ENCODE peak calls at places on chromosome 22, in five cellular contexts. G, H, W, R and J are unnamed samples.

GRCh38 chr22:28977481-28977971 is 84.1 kb downstream of the C22orf31 start:
- DNase-seq in W (no peak), R (peak; percentile 14), H (no peak), G (peak; percentile 30), J (peak; percentile 33)

GRCh38 chr22:24144056-24144455 is 37.2 kb upstream of the SUSD2 start:
- DNase-seq in W (peak; percentile 36), R (no peak), H (no peak), G (no peak), J (no peak)

GRCh38 chr22:29797351-29797750 is 30.2 kb downstream of the UQCR10 start:
- DNase-seq in H (no peak), R (no peak), G (no peak), W (no peak), J (no peak)

GRCh38 chr22:45007946-45008852 is 1.6 kb downstream of the PHF21B start:
- DNase-seq in W (peak; percentile 25), R (no peak), H (peak; percentile 82), G (peak; percentile 12), J (peak; percentile 61)

GRCh38 chr22:46047841-46048595 is 71.1 kb upstream of the WNT7B start:
- DNase-seq in G (no peak), H (no peak), R (no peak), W (no peak), J (no peak)

GRCh38 chr22:42937164-42937854 is 77.6 kb downstream of the PACSIN2 start:
- DNase-seq in H (no peak), R (peak; percentile 68), G (peak; percentile 72), W (peak; percentile 79), J (no peak)

GRCh38 chr22:44037519-44038370 is 13.6 kb downstream of the PARVB start:
- DNase-seq in H (no peak), R (peak; percentile 55), G (peak; percentile 94), W (peak; percentile 58), J (peak; percentile 70)

GRCh38 chr22:31272522-31273446 is 19.5 kb downstream of the PIK3IP1 start:
- DNase-seq in R (peak; percentile 55), W (peak; percentile 83), H (peak; percentile 91), G (peak; percentile 70), J (peak; percentile 74)

GRCh38 chr22:30636226-30637077 is 871 bp downstream of the SLC35E4 start:
- DNase-seq in W (no peak), G (no peak), H (peak; percentile 47), R (peak; percentile 40), J (no peak)

GRCh38 chr22:48746789-48747425 is 1080.8 kb downstream of the BRD1 start:
- DNase-seq in G (no peak), W (no peak), H (no peak), R (no peak), J (no peak)

GRCh38 chr22:50260801-50261614 is 475 bp downstream of the MAPK12 start:
- DNase-seq in G (peak; percentile 67), W (peak; percentile 74), R (peak; percentile 52), H (peak; percentile 59), J (peak; percentile 76)

GRCh38 chr22:48536691-48537591 is 1290.7 kb downstream of the BRD1 start:
- DNase-seq in W (no peak), G (no peak), H (no peak), R (no peak), J (no peak)

GRCh38 chr22:34760276-34761008 is 305.5 kb upstream of the ISX start:
- DNase-seq in H (no peak), W (no peak), G (no peak), R (peak; percentile 34), J (no peak)

GRCh38 chr22:35021166-35021565 is 44.8 kb upstream of the ISX start:
- DNase-seq in H (no peak), G (no peak), R (no peak), W (peak; percentile 70), J (no peak)

GRCh38 chr22:29121124-29121523 is 48.3 kb downstream of the KREMEN1 start:
- DNase-seq in W (no peak), G (no peak), R (no peak), H (no peak), J (no peak)

GRCh38 chr22:29975494-29975893 is 92.5 kb downstream of the MTMR3 start:
- DNase-seq in G (no peak), W (no peak), R (no peak), H (no peak), J (no peak)

GRCh38 chr22:31244044-31244942 is 32.2 kb downstream of the LIMK2 start:
- DNase-seq in H (peak; percentile 75), G (peak; percentile 61), R (peak; percentile 55), W (peak; percentile 63), J (peak; percentile 64)

GRCh38 chr22:36790648-36791047 is 14.7 kb upstream of the IFT27 start:
- DNase-seq in W (no peak), H (no peak), R (peak; percentile 59), G (no peak), J (no peak)

GRCh38 chr22:37802310-37803194 is 5.2 kb upstream of the GCAT start:
- DNase-seq in W (peak; percentile 84), G (peak; percentile 64), H (peak; percentile 90), R (peak; percentile 51), J (peak; percentile 80)
- TF ChIP-seq EZH2 in W (no peak), G (no peak), H (no peak), R (no peak), J (no peak)

GRCh38 chr22:22237521-22237920 is 7.1 kb upstream of the VPREB1 start:
- DNase-seq in R (no peak), H (no peak), G (no peak), W (no peak), J (no peak)
- TF ChIP-seq EZH2 in R (no peak), H (no peak), G (no peak), W (no peak), J (no peak)

DNA sequence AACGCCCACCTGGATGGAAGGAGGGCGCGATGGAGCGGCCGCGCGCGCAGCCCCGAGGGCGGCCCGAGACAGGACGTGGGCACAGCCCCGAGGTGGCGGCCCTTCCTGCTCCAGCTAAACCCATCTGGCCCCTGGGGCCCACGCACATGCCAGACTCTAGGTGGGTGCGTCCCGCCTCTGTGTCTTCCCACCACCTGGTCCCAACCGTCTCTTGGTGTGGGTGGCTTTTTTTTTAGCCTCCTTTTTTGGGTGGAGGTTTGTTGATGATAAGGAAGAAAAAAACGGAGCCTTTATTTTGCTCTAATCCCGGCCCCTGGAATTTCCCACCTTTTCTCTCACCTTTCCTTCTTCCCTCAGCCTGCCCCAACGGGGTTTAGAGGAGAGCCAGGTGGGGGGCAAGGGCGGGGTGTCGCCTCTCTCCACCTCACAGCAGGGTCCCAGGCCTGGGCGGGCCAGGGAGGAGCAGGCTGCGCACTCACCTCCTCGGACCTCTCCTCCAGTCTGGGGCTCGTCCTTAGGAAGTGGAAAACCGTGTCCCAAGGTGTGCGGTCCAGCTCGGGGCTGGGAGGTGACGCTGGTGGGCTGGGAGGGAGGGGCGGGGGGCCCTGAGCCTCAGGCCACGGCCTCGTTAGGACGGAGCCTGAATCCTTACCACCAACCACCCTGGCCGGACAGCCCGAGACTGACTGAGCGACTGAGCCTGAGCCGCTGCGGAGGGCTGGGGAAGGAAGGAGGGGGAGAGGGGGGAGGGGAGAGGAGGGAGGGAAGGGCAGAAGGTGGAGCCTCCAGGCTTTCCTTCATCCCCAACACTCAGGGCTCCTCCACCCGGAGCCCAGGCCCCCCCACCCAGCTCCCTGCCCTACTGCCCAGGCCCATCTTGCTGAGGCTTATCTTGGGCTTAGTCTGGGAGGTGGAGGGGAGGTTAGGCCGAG is at the start of gene SOX10:
- DNase-seq in R (no peak), H (peak; percentile 67), G (no peak), W (no peak), J (no peak)
- TF ChIP-seq EZH2 in R (no peak), H (no peak), G (no peak), W (peak; percentile 31), J (no peak)

GRCh38 chr22:32341122-32341740 is 16.4 kb upstream of the RFPL3 start:
- DNase-seq in R (no peak), G (no peak), W (no peak), H (no peak), J (no peak)
- TF ChIP-seq EZH2 in R (no peak), G (no peak), W (no peak), H (no peak), J (no peak)

DNA sequence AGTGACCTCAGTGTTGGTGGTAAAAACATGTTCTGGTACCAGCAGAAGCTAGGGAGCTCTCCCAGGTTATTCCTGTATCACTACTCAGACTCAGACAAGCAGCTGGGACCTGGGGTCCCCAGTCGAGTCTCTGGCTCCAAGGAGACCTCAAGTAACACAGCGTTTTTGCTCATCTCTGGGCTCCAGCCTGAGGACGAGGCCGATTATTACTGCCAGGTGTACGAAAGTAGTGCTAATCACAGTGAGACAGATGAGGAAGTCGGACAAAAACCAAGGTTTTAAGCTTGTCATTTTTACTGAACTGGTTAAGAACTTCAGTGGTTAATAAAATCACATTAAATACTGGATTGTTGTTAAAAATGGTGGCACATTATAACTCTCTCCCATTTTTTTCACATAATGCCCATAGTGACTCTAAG is 42.7 kb upstream of the VPREB1 start:
- DNase-seq in G (no peak), H (no peak), R (no peak), W (no peak), J (no peak)
- TF ChIP-seq EZH2 in G (no peak), H (no peak), R (no peak), W (no peak), J (no peak)

GRCh38 chr22:19290400-19291217 is 910 bp downstream of the CLTCL1 start:
- DNase-seq in R (no peak), G (no peak), H (peak; percentile 33), W (no peak), J (peak; percentile 8)
- TF ChIP-seq EZH2 in R (no peak), G (no peak), H (no peak), W (no peak), J (no peak)